ENCODE peak calls at places on chromosome 1, in ten cellular contexts. I is naive thymus-derived CD8-positive, alpha-beta T cell; H is NCI-H69; Y is RWPE1; U is H54; N is stimulated activated CD4-positive, alpha-beta T cell treated with anti-CD3 and anti-CD28 coated beads, TNF-alpha, amount 100 ng/mL, for 1 hour; R is stimulated activated CD8-positive, alpha-beta memory T cell treated with anti-CD3 and anti-CD28 coated beads, Interleukin-4, amount 100 ng/mL, for 1 hour; C is T-helper 2 cell; L is occipital lobe; O is right cardiac atrium. P is an unnamed sample.
A peak's percentile ranks its signal among the peaks of the same experiment; 100 is the strongest.

GRCh38 chr1:235968837-235969236 is 96.1 kb downstream of the NID1 start:
- DNase-seq in I (no peak), H (no peak), Y (no peak), U (no peak), N (no peak), R (no peak), C (no peak), L (no peak), O (no peak), P (no peak)

GRCh38 chr1:96366516-96366915 is 355.1 kb upstream of the PTBP2 start:
- DNase-seq in I (no peak), H (no peak), Y (no peak), U (no peak), N (no peak), R (no peak), C (no peak), L (no peak), O (no peak), P (no peak)

GRCh38 chr1:40058097-40058452 is 17.5 kb downstream of the CAP1 start:
- DNase-seq in I (no peak), H (no peak), Y (no peak), U (no peak), N (no peak), R (no peak), C (no peak), L (no peak), O (no peak), P (no peak)

GRCh38 chr1:111197598-111198289 is 2.7 kb downstream of the DENND2D start:
- DNase-seq in I (peak; percentile 37), H (peak; percentile 1), Y (no peak), U (no peak), N (peak; percentile 46), R (peak; percentile 54), C (peak; percentile 53), L (no peak), O (no peak), P (peak; percentile 60)

GRCh38 chr1:31483012-31483946 is 70.3 kb downstream of the SERINC2 start:
- DNase-seq in I (no peak), H (peak; percentile 96), Y (peak; percentile 91), U (no peak), N (no peak), R (no peak), C (no peak), L (no peak), O (no peak), P (no peak)

GRCh38 chr1:156082111-156083091 is at the start of gene MEX3A:
- DNase-seq in I (peak; percentile 59), H (peak; percentile 93), Y (peak; percentile 82), U (peak; percentile 98), N (peak; percentile 56), R (peak; percentile 33), C (peak; percentile 44), L (peak; percentile 56), O (peak; percentile 75), P (no peak)

GRCh38 chr1:79113836-79114235 is 107.3 kb upstream of the ADGRL4 start:
- DNase-seq in I (no peak), H (no peak), Y (no peak), U (no peak), N (no peak), R (no peak), C (no peak), L (no peak), O (no peak), P (no peak)

GRCh38 chr1:27566462-27567182 is 37.3 kb downstream of the AHDC1 start:
- DNase-seq in I (no peak), H (peak; percentile 56), Y (no peak), U (no peak), N (no peak), R (no peak), C (no peak), L (no peak), O (no peak), P (no peak)

GRCh38 chr1:12618661-12619395 is 818 bp upstream of the DHRS3 start:
- DNase-seq in I (peak; percentile 53), H (peak; percentile 70), Y (peak; percentile 96), U (peak; percentile 81), N (peak; percentile 33), R (peak; percentile 29), C (peak; percentile 51), L (peak; percentile 43), O (peak; percentile 82), P (peak; percentile 95)

GRCh38 chr1:29504266-29504665 is 267.9 kb downstream of the PTPRU start:
- DNase-seq in I (no peak), H (no peak), Y (no peak), U (no peak), N (no peak), R (no peak), C (no peak), L (no peak), O (no peak), P (no peak)

GRCh38 chr1:110189181-110189580 is 20.9 kb upstream of the KCNC4 start:
- DNase-seq in I (no peak), H (no peak), Y (no peak), U (no peak), N (no peak), R (no peak), C (no peak), L (no peak), O (no peak), P (no peak)

GRCh38 chr1:37423810-37424209 is 50.6 kb upstream of the ZC3H12A start:
- DNase-seq in I (no peak), H (no peak), Y (no peak), U (peak; percentile 97), N (no peak), R (no peak), C (no peak), L (no peak), O (no peak), P (no peak)

GRCh38 chr1:21331752-21332480 is 41.7 kb upstream of the ECE1 start:
- DNase-seq in I (no peak), H (no peak), Y (no peak), U (no peak), N (no peak), R (no peak), C (no peak), L (no peak), O (no peak), P (no peak)

GRCh38 chr1:86753700-86754099 is 49.3 kb downstream of the SH3GLB1 start:
- DNase-seq in I (no peak), H (peak; percentile 75), Y (peak; percentile 19), U (no peak), N (no peak), R (no peak), C (no peak), L (no peak), O (no peak), P (no peak)

GRCh38 chr1:207286747-207287528 is 34.5 kb upstream of the CD55 start:
- DNase-seq in I (no peak), H (no peak), Y (no peak), U (no peak), N (no peak), R (no peak), C (no peak), L (no peak), O (no peak), P (no peak)

GRCh38 chr1:202966006-202966904 is 802 bp downstream of the CYB5R1 start:
- DNase-seq in I (no peak), H (peak; percentile 35), Y (no peak), U (no peak), N (no peak), R (no peak), C (no peak), L (no peak), O (no peak), P (no peak)

GRCh38 chr1:33280091-33280661 is 23.9 kb downstream of the ZNF362 start:
- DNase-seq in I (no peak), H (no peak), Y (no peak), U (no peak), N (no peak), R (no peak), C (no peak), L (no peak), O (no peak), P (no peak)

GRCh38 chr1:247824023-247824422 is at the start of gene OR14A16:
- DNase-seq in I (no peak), H (no peak), Y (no peak), U (no peak), N (no peak), R (no peak), C (no peak), L (no peak), O (no peak), P (no peak)

P was measured in esophagus muscularis mucosa.